ENCODE peak calls at places on chromosomes 16 and 17, in eight cellular contexts. D is stimulated activated naive CD4-positive, alpha-beta T cell treated with Interleukin-2 at 50 U/mL for 16 hours; I is activated T-cell treated with anti-CD3 and anti-CD28 coated beads for 48 hours; F is OCI-LY7; M is fibroblast of the aortic adventitia; A is NCI-H1105; V is activated T-helper 1 cell treated with anti-CD3 and anti-CD28 coated beads, Interleukin-2, amount 50 U/mL, for 16 hours; L is HFFc6. K is an unnamed sample.

GRCh38 chr16:48911700-48912099 is 301.7 kb upstream of the N4BP1 start:
- DNase-seq in F (no peak), I (no peak), M (peak), D (no peak), L (no peak), A (no peak), V (no peak), K (no peak)

GRCh38 chr16:11586856-11587642 is at the start of gene LITAF:
- DNase-seq in V (peak), D (peak), L (peak), M (peak), I (peak), F (peak), A (peak), K (no peak)

GRCh38 chr17:72498671-72499210 is 377.9 kb downstream of the SOX9 start:
- DNase-seq in A (no peak), M (no peak), L (no peak), F (no peak), I (no peak), V (no peak), D (no peak), K (no peak)

GRCh38 chr17:63040816-63041215 is 74.8 kb downstream of the TANC2 start:
- DNase-seq in I (no peak), V (no peak), D (no peak), F (no peak), L (no peak), A (no peak), M (no peak), K (no peak)

GRCh38 chr16:56222482-56222997 is 31.3 kb downstream of the GNAO1 start:
- DNase-seq in L (no peak), D (no peak), A (no peak), F (no peak), V (no peak), I (no peak), M (no peak), K (no peak)

GRCh38 chr16:75065149-75065807 is 51.3 kb downstream of the LDHD start:
- DNase-seq in M (no peak), D (peak), A (no peak), V (no peak), L (no peak), I (peak), F (no peak), K (no peak)

GRCh38 chr17:65627892-65628622 is 66.6 kb upstream of the AXIN2 start:
- DNase-seq in M (peak), V (no peak), F (no peak), L (peak), D (no peak), A (peak), I (no peak), K (peak)

GRCh38 chr17:19573075-19573474 is 39.4 kb downstream of the SLC47A1 start:
- DNase-seq in A (no peak), L (no peak), D (no peak), M (peak), V (no peak), F (no peak), I (no peak), K (no peak)

GRCh38 chr17:64572682-64573154 is 65.9 kb downstream of the CEP95 start:
- DNase-seq in L (peak), V (no peak), D (no peak), M (peak), I (no peak), A (no peak), F (no peak), K (peak)

GRCh38 chr17:72705905-72706395 is 386.5 kb downstream of the SLC39A11 start:
- DNase-seq in F (no peak), L (no peak), V (no peak), A (no peak), I (no peak), M (no peak), D (no peak), K (no peak)

GRCh38 chr17:66423436-66423922 is 121.1 kb downstream of the PRKCA start:
- DNase-seq in M (no peak), L (no peak), I (no peak), A (no peak), V (no peak), F (no peak), D (no peak), K (no peak)

GRCh38 chr16:57621521-57622268 is 6.7 kb upstream of the ADGRG1 start:
- DNase-seq in I (no peak), D (no peak), A (no peak), M (no peak), V (no peak), F (no peak), L (no peak), K (no peak)